ENCODE peak calls at places on chromosomes 13 and 19, in four cellular contexts. Q is HCT116, D is GM12865, F is heart right ventricle. O is an unnamed sample.

GRCh38 chr19:52138614-52139290 is 986 bp downstream of the ZNF616 start:
- DNase-seq in Q (no peak), D (peak), F (no peak), O (no peak)

GRCh38 chr13:74450525-74450845 is 316.3 kb upstream of the KLF12 start:
- DNase-seq in F (no peak), D (no peak), Q (no peak), O (no peak)

GRCh38 chr13:38941353-38941945 is 49.2 kb downstream of the STOML3 start:
- DNase-seq in F (no peak), Q (no peak), D (no peak), O (no peak)

GRCh38 chr19:18399008-18399407 is 1.6 kb upstream of the LRRC25 start:
- DNase-seq in D (no peak), F (no peak), Q (no peak), O (no peak)

GRCh38 chr13:40394304-40394983 is 272.0 kb downstream of the FOXO1 start:
- DNase-seq in Q (no peak), D (no peak), F (no peak), O (no peak)

GRCh38 chr19:18697680-18698079 is 14.2 kb downstream of the CRTC1 start:
- DNase-seq in D (no peak), Q (no peak), F (no peak), O (no peak)

GRCh38 chr19:33047422-33047821 is 17.3 kb downstream of the RHPN2 start:
- DNase-seq in Q (peak), D (no peak), F (no peak), O (no peak)

GRCh38 chr13:20779405-20779804 is 5.6 kb upstream of the EEF1AKMT1 start:
- DNase-seq in Q (no peak), D (no peak), F (no peak), O (no peak)

GRCh38 chr13:50122465-50122864 is 107.2 kb downstream of the KCNRG start:
- DNase-seq in F (no peak), D (no peak), Q (no peak), O (no peak)